ENCODE peak calls at places on chromosomes 13 and 19, in five cellular contexts. X, M, E, P and S are unnamed samples.
A peak's percentile ranks its signal among the peaks of the same experiment; 100 is the strongest.

GRCh38 chr13:101474419-101474957 is 22.0 kb downstream of the ITGBL1 start:
- DNase-seq in X (no peak), P (peak; percentile 92), E (no peak), M (no peak), S (peak; percentile 58)

GRCh38 chr13:48853381-48854102 is 122.2 kb upstream of the FNDC3A start:
- DNase-seq in M (no peak), P (no peak), E (no peak), X (no peak), S (no peak)

GRCh38 chr13:66364346-66364745 is 865.8 kb downstream of the PCDH9 start:
- DNase-seq in M (no peak), E (no peak), P (no peak), X (no peak), S (no peak)

GRCh38 chr19:49073514-49074378 is 1.2 kb upstream of the KCNA7 start:
- DNase-seq in P (peak; percentile 55), M (no peak), X (no peak), E (no peak), S (peak; percentile 65)

GRCh38 chr19:13429563-13429962 is 76.7 kb downstream of the CACNA1A start:
- DNase-seq in X (no peak), E (no peak), P (no peak), M (no peak), S (no peak)

GRCh38 chr13:42654760-42655159 is 80.8 kb downstream of the TNFSF11 start:
- DNase-seq in E (no peak), P (no peak), M (no peak), X (peak; percentile 9), S (no peak)

GRCh38 chr13:105979131-105979530 is 556.3 kb downstream of the EFNB2 start:
- DNase-seq in X (peak; percentile 95), E (no peak), P (no peak), M (no peak), S (peak; percentile 7)

GRCh38 chr19:50967924-50968708 is 1.3 kb downstream of the KLK6 start:
- DNase-seq in X (no peak), M (no peak), E (no peak), P (no peak), S (no peak)